ENCODE peak calls at places on chromosomes 16 and 17, in four cellular contexts. Z, D, O and P are unnamed samples.

GRCh38 chr16:75312875-75313274 is 61.5 kb upstream of the BCAR1 start:
- DNase-seq in O (no peak), D (no peak), Z (no peak), P (no peak)

GRCh38 chr17:10290046-10290445 is 82.8 kb downstream of the MYH13 start:
- DNase-seq in D (no peak), Z (no peak), O (no peak), P (peak; percentile 31)

GRCh38 chr16:89565506-89566372 is 5.3 kb downstream of the RPL13 start:
- DNase-seq in D (no peak), Z (peak; percentile 30), O (peak; percentile 74), P (peak; percentile 49)

GRCh38 chr17:80750263-80750662 is 205.6 kb downstream of the RPTOR start:
- DNase-seq in Z (no peak), D (no peak), O (no peak), P (no peak)

GRCh38 chr17:50707296-50708049 is at the start of gene ANKRD40:
- DNase-seq in D (peak; percentile 63), Z (peak; percentile 94), O (peak; percentile 92), P (peak; percentile 91)

GRCh38 chr17:79136596-79136995 is 62.0 kb downstream of the ENGASE start:
- DNase-seq in Z (no peak), D (no peak), O (no peak), P (no peak)

GRCh38 chr17:28033972-28034714 is 8.3 kb upstream of the NLK start:
- DNase-seq in O (no peak), D (peak; percentile 73), Z (peak; percentile 94), P (peak; percentile 88)

GRCh38 chr16:76577003-76577402 is 299.8 kb downstream of the CNTNAP4 start:
- DNase-seq in Z (no peak), D (no peak), O (no peak), P (no peak)

GRCh38 chr17:81888105-81888987 is 3.0 kb downstream of the ALYREF start:
- DNase-seq in O (no peak), D (no peak), Z (no peak), P (no peak)

GRCh38 chr16:89442588-89442987 is 47.8 kb downstream of the ANKRD11 start:
- DNase-seq in O (no peak), Z (no peak), D (no peak), P (no peak)

GRCh38 chr16:80084614-80085013 is 456.2 kb upstream of the DYNLRB2 start:
- DNase-seq in D (peak; percentile 31), O (peak; percentile 23), Z (no peak), P (peak; percentile 26)

GRCh38 chr17:14745541-14745940 is 444.7 kb downstream of the HS3ST3B1 start:
- DNase-seq in D (no peak), Z (peak; percentile 50), O (no peak), P (peak; percentile 77)

GRCh38 chr17:58534901-58535421 is 20.5 kb upstream of the MTMR4 start:
- DNase-seq in Z (peak; percentile 80), O (no peak), D (peak; percentile 35), P (peak; percentile 90)

GRCh38 chr17:81433656-81434055 is 38.4 kb downstream of the BAHCC1 start:
- DNase-seq in O (no peak), D (no peak), Z (no peak), P (no peak)

GRCh38 chr16:25135239-25135878 is 23.8 kb downstream of the LCMT1 start:
- DNase-seq in Z (peak; percentile 65), D (no peak), O (no peak), P (peak; percentile 63)

GRCh38 chr17:81713556-81714411 is 1.7 kb downstream of the SLC25A10 start:
- DNase-seq in D (no peak), Z (no peak), O (peak; percentile 82), P (no peak)

GRCh38 chr17:2975469-2975958 is 87.9 kb downstream of the OR1D5 start:
- DNase-seq in Z (peak; percentile 70), O (no peak), D (no peak), P (peak; percentile 25)

GRCh38 chr17:73103661-73104335 is 11.3 kb upstream of the SLC39A11 start:
- DNase-seq in Z (no peak), O (no peak), D (peak; percentile 15), P (no peak)

GRCh38 chr17:69878661-69879060 is 196.4 kb upstream of the KCNJ16 start:
- DNase-seq in O (no peak), D (no peak), Z (no peak), P (no peak)

GRCh38 chr17:81031571-81032550 is 3.1 kb upstream of the BAIAP2 start:
- DNase-seq in O (no peak), D (no peak), Z (no peak), P (no peak)

GRCh38 chr17:14268264-14268663 is 31.6 kb upstream of the CDRT15 start:
- DNase-seq in O (no peak), D (no peak), Z (no peak), P (peak; percentile 6)

GRCh38 chr16:81265658-81266451 is 27.4 kb downstream of the BCO1 start:
- DNase-seq in Z (no peak), O (no peak), D (no peak), P (peak; percentile 79)

GRCh38 chr16:5460701-5461100 is 363.1 kb upstream of the EEF2KMT start:
- DNase-seq in D (no peak), O (no peak), Z (no peak), P (no peak)

GRCh38 chr17:37360632-37361031 is 15.2 kb upstream of the C17orf78 start:
- DNase-seq in Z (peak; percentile 41), D (no peak), O (no peak), P (peak; percentile 57)

GRCh38 chr17:62565817-62566216 is 61.7 kb upstream of the MRC2 start:
- DNase-seq in O (no peak), D (peak; percentile 64), Z (peak; percentile 88), P (peak; percentile 85)